ENCODE peak calls at places on chromosomes 16 and 17, in four cellular contexts. One of them, this sample, is unnamed.

GRCh38 chr17:46865100-46865499 is 13.7 kb downstream of the WNT9B start:
- DNase-seq in cardiac muscle cell: peak
- DNase-seq in ascending aorta: no peak
- DNase-seq in NCI-H460: no peak
- DNase-seq in this sample: no peak

GRCh38 chr17:45341389-45342158 is 24.8 kb upstream of the MAP3K14 start:
- DNase-seq in cardiac muscle cell: peak
- DNase-seq in ascending aorta: peak
- DNase-seq in NCI-H460: peak
- DNase-seq in this sample: no peak

GRCh38 chr17:57396515-57396921 is 140.2 kb downstream of the MSI2 start:
- DNase-seq in cardiac muscle cell: peak
- DNase-seq in ascending aorta: no peak
- DNase-seq in NCI-H460: no peak
- DNase-seq in this sample: no peak

GRCh38 chr16:57315401-57315800 is 30.9 kb upstream of the PLLP start:
- DNase-seq in cardiac muscle cell: no peak
- DNase-seq in ascending aorta: no peak
- DNase-seq in NCI-H460: no peak
- DNase-seq in this sample: no peak

GRCh38 chr16:86818701-86819522 is 240.6 kb downstream of the FOXL1 start:
- DNase-seq in cardiac muscle cell: no peak
- DNase-seq in ascending aorta: no peak
- DNase-seq in NCI-H460: no peak
- DNase-seq in this sample: no peak

GRCh38 chr17:82678265-82678891 is 20.1 kb downstream of the RAB40B start:
- DNase-seq in cardiac muscle cell: no peak
- DNase-seq in ascending aorta: no peak
- DNase-seq in NCI-H460: no peak
- DNase-seq in this sample: no peak

GRCh38 chr16:2054543-2055245 is 6.9 kb downstream of the TSC2 start:
- DNase-seq in cardiac muscle cell: no peak
- DNase-seq in ascending aorta: no peak
- DNase-seq in NCI-H460: no peak
- DNase-seq in this sample: no peak

GRCh38 chr17:266701-267656 is 85.5 kb upstream of the DOC2B start:
- DNase-seq in cardiac muscle cell: no peak
- DNase-seq in ascending aorta: peak
- DNase-seq in NCI-H460: no peak
- DNase-seq in this sample: no peak

GRCh38 chr17:77322284-77322533 is 181.4 kb downstream of the SEC14L1 start:
- DNase-seq in cardiac muscle cell: no peak
- DNase-seq in ascending aorta: no peak
- DNase-seq in NCI-H460: no peak
- DNase-seq in this sample: no peak

GRCh38 chr16:84156342-84156784 is 11.3 kb downstream of the DNAAF1 start:
- DNase-seq in cardiac muscle cell: no peak
- DNase-seq in ascending aorta: no peak
- DNase-seq in NCI-H460: no peak
- DNase-seq in this sample: no peak

GRCh38 chr16:47806309-47806847 is 345.2 kb downstream of the PHKB start:
- DNase-seq in cardiac muscle cell: no peak
- DNase-seq in ascending aorta: no peak
- DNase-seq in NCI-H460: no peak
- DNase-seq in this sample: no peak

GRCh38 chr17:7313028-7313889 is 1.9 kb downstream of the GPS2 start:
- DNase-seq in cardiac muscle cell: no peak
- DNase-seq in ascending aorta: no peak
- DNase-seq in NCI-H460: no peak
- DNase-seq in this sample: no peak

GRCh38 chr17:81492706-81493105 is 19.9 kb downstream of the ACTG1 start:
- DNase-seq in cardiac muscle cell: no peak
- DNase-seq in ascending aorta: no peak
- DNase-seq in NCI-H460: no peak
- DNase-seq in this sample: no peak

This sample was measured in LoVo.